ENCODE peak calls at places on chromosomes 4 and X, in ten cellular contexts. J is tibial nerve; Y is tibial artery; B is ovary; E is GM23248; H is pancreas; F is adipocyte; T is CD4-positive, alpha-beta memory T cell; V is upper lobe of left lung; A is K562. L is an unnamed sample. For H3K4me1, the result is how much of the 10 kb centered on the place peaks cover.

GRCh38 chr4:185567828-185568442 is 32.6 kb upstream of the PDLIM3 start:
- DNase-seq in J (no peak), Y (peak), B (peak), E (peak), H (peak), F (peak), T (no peak), V (peak), A (no peak), L (no peak)

GRCh38 chrX:123959281-123960063 is 2.0 kb upstream of the STAG2 start:
- DNase-seq in J (peak), Y (peak), B (peak), E (peak), H (peak), F (peak), T (no peak), V (peak), A (peak), L (peak)

GRCh38 chrX:132953358-132953757 is 5.1 kb downstream of the HS6ST2 start:
- DNase-seq in J (no peak), Y (no peak), B (no peak), E (no peak), H (no peak), F (no peak), T (no peak), V (no peak), A (no peak), L (no peak)

GRCh38 chr4:37023504-37023903 is 221.0 kb upstream of the NWD2 start:
- DNase-seq in J (no peak), Y (no peak), B (no peak), E (no peak), H (no peak), F (no peak), T (no peak), V (no peak), A (no peak), L (no peak)

GRCh38 chrX:155086202-155086840 is 15.0 kb downstream of the BRCC3 start:
- DNase-seq in J (peak), Y (no peak), B (no peak), E (peak), H (peak), F (peak), T (peak), V (no peak), A (peak), L (no peak)

GRCh38 chrX:75067931-75068330 is 88.2 kb downstream of the ABCB7 start:
- DNase-seq in J (no peak), Y (no peak), B (no peak), E (peak), H (no peak), F (no peak), T (no peak), V (no peak), A (no peak), L (no peak)

GRCh38 chr4:71713611-71714203 is 70.2 kb downstream of the GC start:
- DNase-seq in J (peak), Y (no peak), B (no peak), E (peak), H (no peak), F (peak), T (peak), V (no peak), A (peak), L (no peak)

GRCh38 chr4:20698382-20698781 is 1.9 kb upstream of the PACRGL start:
- DNase-seq in J (no peak), Y (no peak), B (no peak), E (peak), H (no peak), F (peak), T (no peak), V (no peak), A (peak), L (no peak)

GRCh38 chr4:102867278-102868152 is 1.3 kb upstream of the CISD2 start:
- DNase-seq in J (no peak), Y (no peak), B (no peak), E (no peak), H (no peak), F (no peak), T (no peak), V (no peak), A (no peak), L (no peak)

GRCh38 chr4:6779667-6780565 is 2.6 kb upstream of the KIAA0232 start:
- DNase-seq in J (no peak), Y (no peak), B (no peak), E (peak), H (no peak), F (no peak), T (no peak), V (no peak), A (no peak), L (peak)

GRCh38 chr4:85452073-85452764 is 22.7 kb upstream of the ARHGAP24 start:
- DNase-seq in J (no peak), Y (no peak), B (no peak), E (no peak), H (no peak), F (peak), T (no peak), V (no peak), A (no peak), L (no peak)

GRCh38 chr4:85459736-85460135 is 15.2 kb upstream of the ARHGAP24 start:
- DNase-seq in J (no peak), Y (no peak), B (no peak), E (no peak), H (peak), F (no peak), T (no peak), V (no peak), A (no peak), L (no peak)

GRCh38 chr4:85457752-85458467 is 17.0 kb upstream of the ARHGAP24 start:
- DNase-seq in J (peak), Y (no peak), B (no peak), E (no peak), H (peak), F (no peak), T (no peak), V (no peak), A (no peak), L (no peak)

GRCh38 chr4:85455942-85456341 is 19.0 kb upstream of the ARHGAP24 start:
- DNase-seq in J (no peak), Y (no peak), B (no peak), E (no peak), H (no peak), F (no peak), T (no peak), V (no peak), A (no peak), L (no peak)
- H3K4me1 ChIP-seq in J (under half), Y (under half), B (under half), E (under half), H (under half), F (under half), T (under half), V (under half), A (under half), L (under half)

GRCh38 chrX:15755091-15755490 is 17.0 kb downstream of the CA5B start:
- DNase-seq in J (no peak), Y (no peak), B (no peak), E (no peak), H (no peak), F (no peak), T (no peak), V (no peak), A (no peak), L (no peak)

GRCh38 chrX:15751160-15751819 is 13.2 kb downstream of the CA5B start:
- DNase-seq in J (no peak), Y (no peak), B (no peak), E (peak), H (no peak), F (peak), T (peak), V (no peak), A (no peak), L (peak)

GRCh38 chrX:15749642-15750610 is 11.9 kb downstream of the CA5B start:
- DNase-seq in J (peak), Y (peak), B (no peak), E (peak), H (no peak), F (peak), T (peak), V (no peak), A (no peak), L (peak)

GRCh38 chrX:15747626-15748173 is 9.6 kb downstream of the CA5B start:
- DNase-seq in J (no peak), Y (no peak), B (no peak), E (no peak), H (no peak), F (no peak), T (no peak), V (no peak), A (peak), L (no peak)

GRCh38 chrX:15750611-15751159 is 12.6 kb downstream of the CA5B start:
- DNase-seq in J (no peak), Y (no peak), B (no peak), E (peak), H (no peak), F (peak), T (peak), V (no peak), A (no peak), L (no peak)
- H3K4me1 ChIP-seq in J (under half), Y (under half), B (under half), E (under half), H (under half), F (under half), T (half or more), V (under half), A (under half), L (under half)

GRCh38 chr4:98516042-98516440 is 142.4 kb downstream of the TSPAN5 start:
- DNase-seq in J (no peak), Y (no peak), B (no peak), E (peak), H (no peak), F (peak), T (no peak), V (no peak), A (peak), L (peak)

GRCh38 chr4:98516441-98517323 is 141.7 kb downstream of the TSPAN5 start:
- DNase-seq in J (no peak), Y (no peak), B (peak), E (peak), H (no peak), F (no peak), T (no peak), V (no peak), A (no peak), L (no peak)

GRCh38 chr4:98512918-98513317 is 145.5 kb downstream of the TSPAN5 start:
- DNase-seq in J (no peak), Y (no peak), B (no peak), E (no peak), H (no peak), F (no peak), T (no peak), V (no peak), A (no peak), L (no peak)

GRCh38 chr4:98517444-98518021 is 140.9 kb downstream of the TSPAN5 start:
- DNase-seq in J (no peak), Y (no peak), B (no peak), E (no peak), H (no peak), F (peak), T (no peak), V (no peak), A (no peak), L (peak)

GRCh38 chr4:98514930-98515809 is 143.2 kb downstream of the TSPAN5 start:
- DNase-seq in J (peak), Y (no peak), B (no peak), E (peak), H (no peak), F (no peak), T (no peak), V (no peak), A (no peak), L (no peak)
- H3K4me1 ChIP-seq in J (under half), Y (under half), B (under half), E (half or more), H (under half), F (half or more), T (under half), V (under half), A (under half), L (half or more)

GRCh38 chrX:23937100-23937499 is 29.3 kb downstream of the CXorf58 start:
- DNase-seq in J (no peak), Y (no peak), B (no peak), E (peak), H (no peak), F (no peak), T (no peak), V (no peak), A (no peak), L (no peak)
- H3K4me1 ChIP-seq in J (under half), Y (under half), B (under half), E (under half), H (under half), F (under half), T (under half), V (under half), A (under half), L (under half)

DNA sequence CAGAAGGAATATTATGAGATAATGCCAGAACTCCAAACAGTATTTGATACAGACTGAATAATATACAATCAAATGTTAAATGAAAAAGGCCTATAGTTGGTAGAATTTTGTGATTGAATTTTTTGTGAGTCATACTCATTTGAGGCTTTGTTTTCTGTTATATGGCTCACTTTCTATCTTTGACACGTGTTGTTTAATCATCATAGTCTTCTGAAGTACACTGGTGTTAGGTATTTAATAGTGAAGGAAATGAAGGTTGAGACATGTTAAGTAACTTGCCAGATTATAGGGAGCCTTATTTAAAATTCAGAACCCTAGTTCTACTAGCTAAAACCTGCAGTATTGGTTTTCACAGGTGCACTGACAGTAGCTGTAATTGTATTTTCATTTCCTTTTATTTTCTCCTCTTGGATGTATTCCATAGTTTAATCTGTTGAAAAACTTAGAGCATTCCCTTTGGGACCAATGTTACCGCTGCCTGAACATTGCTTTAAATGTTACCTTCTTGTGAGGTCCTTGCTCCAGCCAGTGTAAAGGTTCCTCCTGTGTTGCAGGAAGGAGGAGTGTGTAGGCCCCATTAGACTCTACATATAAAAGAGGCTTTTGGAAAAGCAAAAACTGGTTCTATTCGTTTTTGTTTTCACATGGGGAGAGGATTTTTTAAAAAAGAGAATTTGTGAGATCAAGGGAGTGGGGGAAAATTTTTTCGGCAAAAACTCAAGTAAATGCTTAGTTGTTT is 224.1 kb downstream of the ARHGAP10 start:
- DNase-seq in J (no peak), Y (no peak), B (no peak), E (peak), H (no peak), F (no peak), T (no peak), V (no peak), A (no peak), L (no peak)
- H3K4me1 ChIP-seq in J (under half), Y (under half), B (under half), E (under half), H (under half), F (under half), T (under half), V (under half), A (under half), L (under half)

L was measured in SJSA1.